ENCODE peak calls at places on chromosome 12, in seven cellular contexts. One of them, this sample, is unnamed.

GRCh38 chr12:29710104-29710503 is 73.6 kb downstream of the TMTC1 start:
- DNase-seq in mucosa of descending colon: peak
- DNase-seq in neural crest cell: peak
- DNase-seq in GM06990: no peak
- DNase-seq in OCI-LY7: no peak
- DNase-seq in endodermal cell: peak
- DNase-seq in CD8-positive, alpha-beta T cell: no peak
- DNase-seq in this sample: no peak

GRCh38 chr12:92695577-92695976 is 7.2 kb upstream of the PLEKHG7 start:
- DNase-seq in mucosa of descending colon: no peak
- DNase-seq in neural crest cell: no peak
- DNase-seq in GM06990: no peak
- DNase-seq in OCI-LY7: no peak
- DNase-seq in endodermal cell: no peak
- DNase-seq in CD8-positive, alpha-beta T cell: no peak
- DNase-seq in this sample: no peak

GRCh38 chr12:54948171-54948570 is 36.4 kb downstream of the TESPA1 start:
- DNase-seq in mucosa of descending colon: no peak
- DNase-seq in neural crest cell: no peak
- DNase-seq in GM06990: no peak
- DNase-seq in OCI-LY7: no peak
- DNase-seq in endodermal cell: peak
- DNase-seq in CD8-positive, alpha-beta T cell: no peak
- DNase-seq in this sample: no peak

GRCh38 chr12:93089805-93090569 is 160.9 kb upstream of the EEA1 start:
- DNase-seq in mucosa of descending colon: peak
- DNase-seq in neural crest cell: no peak
- DNase-seq in GM06990: no peak
- DNase-seq in OCI-LY7: no peak
- DNase-seq in endodermal cell: no peak
- DNase-seq in CD8-positive, alpha-beta T cell: no peak
- DNase-seq in this sample: no peak

GRCh38 chr12:48054955-48055821 is 50.7 kb downstream of the SENP1 start:
- DNase-seq in mucosa of descending colon: no peak
- DNase-seq in neural crest cell: no peak
- DNase-seq in GM06990: no peak
- DNase-seq in OCI-LY7: no peak
- DNase-seq in endodermal cell: no peak
- DNase-seq in CD8-positive, alpha-beta T cell: no peak
- DNase-seq in this sample: no peak

GRCh38 chr12:24759155-24759554 is 189.7 kb downstream of the BCAT1 start:
- DNase-seq in mucosa of descending colon: no peak
- DNase-seq in neural crest cell: no peak
- DNase-seq in GM06990: no peak
- DNase-seq in OCI-LY7: no peak
- DNase-seq in endodermal cell: no peak
- DNase-seq in CD8-positive, alpha-beta T cell: no peak
- DNase-seq in this sample: no peak

GRCh38 chr12:100940503-100940902 is 145.9 kb downstream of the ANO4 start:
- DNase-seq in mucosa of descending colon: no peak
- DNase-seq in neural crest cell: no peak
- DNase-seq in GM06990: no peak
- DNase-seq in OCI-LY7: no peak
- DNase-seq in endodermal cell: no peak
- DNase-seq in CD8-positive, alpha-beta T cell: no peak
- DNase-seq in this sample: no peak

GRCh38 chr12:32305163-32305562 is 94.2 kb upstream of the FGD4 start:
- DNase-seq in mucosa of descending colon: peak
- DNase-seq in neural crest cell: no peak
- DNase-seq in GM06990: no peak
- DNase-seq in OCI-LY7: peak
- DNase-seq in endodermal cell: no peak
- DNase-seq in CD8-positive, alpha-beta T cell: no peak
- DNase-seq in this sample: peak

GRCh38 chr12:88420460-88420859 is 159.8 kb downstream of the KITLG start:
- DNase-seq in mucosa of descending colon: no peak
- DNase-seq in neural crest cell: no peak
- DNase-seq in GM06990: no peak
- DNase-seq in OCI-LY7: no peak
- DNase-seq in endodermal cell: no peak
- DNase-seq in CD8-positive, alpha-beta T cell: no peak
- DNase-seq in this sample: no peak

GRCh38 chr12:92130999-92131398 is 14.6 kb downstream of the BTG1 start:
- DNase-seq in mucosa of descending colon: no peak
- DNase-seq in neural crest cell: no peak
- DNase-seq in GM06990: no peak
- DNase-seq in OCI-LY7: no peak
- DNase-seq in endodermal cell: no peak
- DNase-seq in CD8-positive, alpha-beta T cell: no peak
- DNase-seq in this sample: peak

GRCh38 chr12:89051065-89051677 is 301.1 kb downstream of the DUSP6 start:
- DNase-seq in mucosa of descending colon: peak
- DNase-seq in neural crest cell: peak
- DNase-seq in GM06990: peak
- DNase-seq in OCI-LY7: peak
- DNase-seq in endodermal cell: peak
- DNase-seq in CD8-positive, alpha-beta T cell: no peak
- DNase-seq in this sample: peak

GRCh38 chr12:45671254-45671653 is 58.3 kb upstream of the ARID2 start:
- DNase-seq in mucosa of descending colon: no peak
- DNase-seq in neural crest cell: no peak
- DNase-seq in GM06990: no peak
- DNase-seq in OCI-LY7: no peak
- DNase-seq in endodermal cell: no peak
- DNase-seq in CD8-positive, alpha-beta T cell: no peak
- DNase-seq in this sample: no peak

GRCh38 chr12:87274594-87275245 is 754.5 kb downstream of the C12orf50 start:
- DNase-seq in mucosa of descending colon: no peak
- DNase-seq in neural crest cell: no peak
- DNase-seq in GM06990: no peak
- DNase-seq in OCI-LY7: peak
- DNase-seq in endodermal cell: no peak
- DNase-seq in CD8-positive, alpha-beta T cell: no peak
- DNase-seq in this sample: peak

GRCh38 chr12:128387811-128388422 is 120.9 kb downstream of the TMEM132C start:
- DNase-seq in mucosa of descending colon: peak
- DNase-seq in neural crest cell: peak
- DNase-seq in GM06990: peak
- DNase-seq in OCI-LY7: peak
- DNase-seq in endodermal cell: peak
- DNase-seq in CD8-positive, alpha-beta T cell: no peak
- DNase-seq in this sample: no peak

GRCh38 chr12:65561798-65562382 is 262.4 kb upstream of the HMGA2 start:
- DNase-seq in mucosa of descending colon: no peak
- DNase-seq in neural crest cell: no peak
- DNase-seq in GM06990: no peak
- DNase-seq in OCI-LY7: no peak
- DNase-seq in endodermal cell: no peak
- DNase-seq in CD8-positive, alpha-beta T cell: no peak
- DNase-seq in this sample: no peak

GRCh38 chr12:92143280-92143679 is 2.4 kb downstream of the BTG1 start:
- DNase-seq in mucosa of descending colon: no peak
- DNase-seq in neural crest cell: no peak
- DNase-seq in GM06990: no peak
- DNase-seq in OCI-LY7: no peak
- DNase-seq in endodermal cell: peak
- DNase-seq in CD8-positive, alpha-beta T cell: no peak
- DNase-seq in this sample: peak

GRCh38 chr12:28866715-28867503 is 282.2 kb upstream of the FAR2 start:
- DNase-seq in mucosa of descending colon: no peak
- DNase-seq in neural crest cell: no peak
- DNase-seq in GM06990: no peak
- DNase-seq in OCI-LY7: no peak
- DNase-seq in endodermal cell: no peak
- DNase-seq in CD8-positive, alpha-beta T cell: no peak
- DNase-seq in this sample: no peak

GRCh38 chr12:23564454-23564853 is 385.0 kb downstream of the SOX5 start:
- DNase-seq in mucosa of descending colon: no peak
- DNase-seq in neural crest cell: no peak
- DNase-seq in GM06990: no peak
- DNase-seq in OCI-LY7: no peak
- DNase-seq in endodermal cell: no peak
- DNase-seq in CD8-positive, alpha-beta T cell: no peak
- DNase-seq in this sample: no peak

GRCh38 chr12:79698966-79699365 is 8.2 kb upstream of the PAWR start:
- DNase-seq in mucosa of descending colon: no peak
- DNase-seq in neural crest cell: no peak
- DNase-seq in GM06990: no peak
- DNase-seq in OCI-LY7: no peak
- DNase-seq in endodermal cell: no peak
- DNase-seq in CD8-positive, alpha-beta T cell: no peak
- DNase-seq in this sample: no peak

GRCh38 chr12:32901553-32901952 is 5.0 kb upstream of the PKP2 start:
- DNase-seq in mucosa of descending colon: no peak
- DNase-seq in neural crest cell: no peak
- DNase-seq in GM06990: no peak
- DNase-seq in OCI-LY7: no peak
- DNase-seq in endodermal cell: no peak
- DNase-seq in CD8-positive, alpha-beta T cell: no peak
- DNase-seq in this sample: no peak

GRCh38 chr12:38392584-38393144 is 76.1 kb downstream of the ALG10B start:
- DNase-seq in mucosa of descending colon: no peak
- DNase-seq in neural crest cell: no peak
- DNase-seq in GM06990: no peak
- DNase-seq in OCI-LY7: no peak
- DNase-seq in endodermal cell: no peak
- DNase-seq in CD8-positive, alpha-beta T cell: no peak
- DNase-seq in this sample: peak

GRCh38 chr12:53588155-53588554 is 38.0 kb downstream of the ATF7 start:
- DNase-seq in mucosa of descending colon: no peak
- DNase-seq in neural crest cell: no peak
- DNase-seq in GM06990: no peak
- DNase-seq in OCI-LY7: no peak
- DNase-seq in endodermal cell: no peak
- DNase-seq in CD8-positive, alpha-beta T cell: no peak
- DNase-seq in this sample: no peak

GRCh38 chr12:30988887-30989286 is 62.3 kb downstream of the TSPAN11 start:
- DNase-seq in mucosa of descending colon: peak
- DNase-seq in neural crest cell: no peak
- DNase-seq in GM06990: no peak
- DNase-seq in OCI-LY7: no peak
- DNase-seq in endodermal cell: no peak
- DNase-seq in CD8-positive, alpha-beta T cell: no peak
- DNase-seq in this sample: no peak

GRCh38 chr12:30988086-30988485 is 61.5 kb downstream of the TSPAN11 start:
- DNase-seq in mucosa of descending colon: no peak
- DNase-seq in neural crest cell: no peak
- DNase-seq in GM06990: no peak
- DNase-seq in OCI-LY7: no peak
- DNase-seq in endodermal cell: no peak
- DNase-seq in CD8-positive, alpha-beta T cell: no peak
- DNase-seq in this sample: no peak

GRCh38 chr12:30990316-30990715 is 63.8 kb downstream of the TSPAN11 start:
- DNase-seq in mucosa of descending colon: no peak
- DNase-seq in neural crest cell: no peak
- DNase-seq in GM06990: no peak
- DNase-seq in OCI-LY7: no peak
- DNase-seq in endodermal cell: no peak
- DNase-seq in CD8-positive, alpha-beta T cell: no peak
- DNase-seq in this sample: no peak

GRCh38 chr12:30990776-30991175 is 64.2 kb downstream of the TSPAN11 start:
- DNase-seq in mucosa of descending colon: no peak
- DNase-seq in neural crest cell: no peak
- DNase-seq in GM06990: no peak
- DNase-seq in OCI-LY7: no peak
- DNase-seq in endodermal cell: no peak
- DNase-seq in CD8-positive, alpha-beta T cell: no peak
- DNase-seq in this sample: no peak

GRCh38 chr12:30989754-30990153 is 63.2 kb downstream of the TSPAN11 start:
- DNase-seq in mucosa of descending colon: peak
- DNase-seq in neural crest cell: no peak
- DNase-seq in GM06990: peak
- DNase-seq in OCI-LY7: peak
- DNase-seq in endodermal cell: peak
- DNase-seq in CD8-positive, alpha-beta T cell: no peak
- DNase-seq in this sample: peak
- TF ChIP-seq CTCF in mucosa of descending colon: no peak
- TF ChIP-seq CTCF in neural crest cell: peak
- TF ChIP-seq CTCF in GM06990: peak
- TF ChIP-seq CTCF in OCI-LY7: peak
- TF ChIP-seq CTCF in endodermal cell: peak
- TF ChIP-seq CTCF in CD8-positive, alpha-beta T cell: no peak
- TF ChIP-seq CTCF in this sample: peak

GRCh38 chr12:11688831-11689230 is 39.4 kb downstream of the ETV6 start:
- DNase-seq in mucosa of descending colon: no peak
- DNase-seq in neural crest cell: no peak
- DNase-seq in GM06990: no peak
- DNase-seq in OCI-LY7: no peak
- DNase-seq in endodermal cell: peak
- DNase-seq in CD8-positive, alpha-beta T cell: no peak
- DNase-seq in this sample: no peak
- TF ChIP-seq CTCF in mucosa of descending colon: no peak
- TF ChIP-seq CTCF in neural crest cell: no peak
- TF ChIP-seq CTCF in GM06990: no peak
- TF ChIP-seq CTCF in OCI-LY7: no peak
- TF ChIP-seq CTCF in endodermal cell: no peak
- TF ChIP-seq CTCF in CD8-positive, alpha-beta T cell: no peak
- TF ChIP-seq CTCF in this sample: no peak

DNA sequence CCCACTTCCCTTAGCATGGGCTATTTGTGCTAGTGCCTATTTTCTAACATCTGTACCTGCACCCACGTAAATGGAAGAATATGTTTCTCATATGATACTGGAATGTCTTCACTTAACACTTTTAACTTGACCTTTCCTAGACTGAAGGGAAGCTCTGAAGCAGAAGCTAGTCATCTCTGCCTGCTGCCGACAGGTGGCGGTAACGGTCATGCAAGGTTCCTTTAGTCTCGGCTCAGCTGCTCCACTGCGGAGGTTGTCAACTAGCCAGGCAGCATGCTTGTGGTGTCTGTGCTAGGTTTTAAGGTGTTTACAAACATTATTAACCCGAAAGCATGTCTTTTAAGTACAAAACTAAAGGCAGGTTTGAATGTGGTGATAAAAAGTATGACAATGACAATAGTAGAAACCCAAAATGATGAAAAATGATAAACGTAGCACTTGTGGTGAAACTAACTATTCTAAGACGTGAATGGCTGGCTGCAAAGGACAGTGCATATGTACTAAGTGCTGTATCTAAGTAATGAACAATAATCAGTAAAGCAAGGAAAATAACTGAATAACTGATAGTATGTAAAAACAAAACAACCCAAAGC is 117.2 kb downstream of the GRIN2B start:
- DNase-seq in mucosa of descending colon: peak
- DNase-seq in neural crest cell: peak
- DNase-seq in GM06990: peak
- DNase-seq in OCI-LY7: peak
- DNase-seq in endodermal cell: peak
- DNase-seq in CD8-positive, alpha-beta T cell: peak
- DNase-seq in this sample: peak
- TF ChIP-seq CTCF in mucosa of descending colon: peak
- TF ChIP-seq CTCF in neural crest cell: peak
- TF ChIP-seq CTCF in GM06990: peak
- TF ChIP-seq CTCF in OCI-LY7: peak
- TF ChIP-seq CTCF in endodermal cell: peak
- TF ChIP-seq CTCF in CD8-positive, alpha-beta T cell: peak
- TF ChIP-seq CTCF in this sample: peak

DNA sequence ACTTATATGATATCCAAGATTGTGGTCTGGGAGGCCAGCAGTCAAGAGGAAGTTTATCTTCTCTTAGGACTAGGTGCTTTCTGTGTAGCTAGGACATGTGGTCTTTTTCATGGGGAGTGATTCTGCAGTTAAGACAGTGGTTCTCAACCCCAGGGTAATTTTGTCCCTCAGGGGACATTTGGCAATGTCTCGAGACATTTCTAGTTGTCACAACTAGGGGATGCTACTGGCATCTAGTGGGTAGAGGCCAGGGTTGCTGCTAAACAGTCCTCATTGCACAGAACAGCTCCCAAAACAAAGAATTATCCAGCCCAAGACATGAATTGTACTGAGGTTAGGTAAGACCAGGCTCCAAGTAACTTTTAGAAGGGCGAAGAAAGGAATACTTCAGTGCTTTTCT is 20.0 kb downstream of the AMDHD1 start:
- DNase-seq in mucosa of descending colon: no peak
- DNase-seq in neural crest cell: no peak
- DNase-seq in GM06990: no peak
- DNase-seq in OCI-LY7: peak
- DNase-seq in endodermal cell: peak
- DNase-seq in CD8-positive, alpha-beta T cell: no peak
- DNase-seq in this sample: no peak
- TF ChIP-seq CTCF in mucosa of descending colon: no peak
- TF ChIP-seq CTCF in neural crest cell: peak
- TF ChIP-seq CTCF in GM06990: peak
- TF ChIP-seq CTCF in OCI-LY7: peak
- TF ChIP-seq CTCF in endodermal cell: peak
- TF ChIP-seq CTCF in CD8-positive, alpha-beta T cell: no peak
- TF ChIP-seq CTCF in this sample: no peak